ENCODE peak calls at places on chromosome 19, in ten cellular contexts. C, S, J, X, M, G, A, I, Z and P are unnamed samples.

GRCh38 chr19:4310247-4311121 is 6.1 kb downstream of the FSD1 start:
- DNase-seq in C (no peak), S (no peak), J (peak), X (no peak), M (peak), G (peak), A (no peak), I (no peak), Z (no peak), P (no peak)

GRCh38 chr19:7397687-7398086 is 49.0 kb downstream of the ARHGEF18 start:
- DNase-seq in C (no peak), S (no peak), J (peak), X (no peak), M (no peak), G (no peak), A (peak), I (no peak), Z (no peak), P (no peak)

GRCh38 chr19:6730153-6730804 is 7.1 kb downstream of the GPR108 start:
- DNase-seq in C (peak), S (no peak), J (peak), X (no peak), M (peak), G (peak), A (no peak), I (peak), Z (peak), P (no peak)

GRCh38 chr19:44903602-44904425 is 1.8 kb upstream of the APOE start:
- DNase-seq in C (peak), S (no peak), J (peak), X (peak), M (peak), G (peak), A (peak), I (peak), Z (peak), P (no peak)

GRCh38 chr19:58154287-58154678 is 3.7 kb upstream of the ZNF329 start:
- DNase-seq in C (no peak), S (no peak), J (no peak), X (peak), M (peak), G (no peak), A (peak), I (peak), Z (no peak), P (no peak)

GRCh38 chr19:8561071-8561764 is 16.0 kb downstream of the MYO1F start:
- DNase-seq in C (no peak), S (no peak), J (peak), X (no peak), M (no peak), G (no peak), A (no peak), I (no peak), Z (no peak), P (no peak)

GRCh38 chr19:55452381-55453325 is 8.8 kb downstream of the ISOC2 start:
- DNase-seq in C (peak), S (no peak), J (peak), X (peak), M (peak), G (peak), A (peak), I (peak), Z (peak), P (no peak)

GRCh38 chr19:30307191-30307974 is 64.8 kb upstream of the ZNF536 start:
- DNase-seq in C (no peak), S (no peak), J (no peak), X (no peak), M (no peak), G (no peak), A (no peak), I (no peak), Z (no peak), P (no peak)

GRCh38 chr19:51702754-51703654 is 9.9 kb downstream of the SPACA6 start:
- DNase-seq in C (no peak), S (peak), J (no peak), X (no peak), M (peak), G (no peak), A (no peak), I (peak), Z (peak), P (no peak)

GRCh38 chr19:42021185-42021584 is 27.2 kb upstream of the ATP1A3 start:
- DNase-seq in C (no peak), S (no peak), J (no peak), X (no peak), M (no peak), G (no peak), A (no peak), I (no peak), Z (no peak), P (no peak)

GRCh38 chr19:4866595-4867424 is 657 bp downstream of the PLIN3 start:
- DNase-seq in C (peak), S (no peak), J (peak), X (no peak), M (peak), G (peak), A (no peak), I (peak), Z (peak), P (no peak)

GRCh38 chr19:44677019-44677809 is 5.9 kb downstream of the CEACAM19 start:
- DNase-seq in C (no peak), S (no peak), J (peak), X (no peak), M (no peak), G (peak), A (peak), I (peak), Z (no peak), P (no peak)

GRCh38 chr19:16772841-16773240 is 53.2 kb downstream of the NWD1 start:
- DNase-seq in C (no peak), S (no peak), J (no peak), X (no peak), M (no peak), G (no peak), A (no peak), I (peak), Z (no peak), P (no peak)

GRCh38 chr19:54302252-54302651 is 10.7 kb downstream of the LILRA5 start:
- DNase-seq in C (peak), S (peak), J (no peak), X (no peak), M (no peak), G (no peak), A (no peak), I (no peak), Z (no peak), P (no peak)